ENCODE peak calls at places on chromosome 11, in ten cellular contexts. N is sigmoid colon, Y is stomach, F is A549, M is prostate gland, E is heart left ventricle, V is K562, J is ovary, G is gastrocnemius medialis, K is adrenal gland. X is an unnamed sample. For H3K4me1, the result is how much of the 10 kb centered on the place peaks cover.

GRCh38 chr11:31412946-31413345 is 43.3 kb downstream of the DNAJC24 start:
- DNase-seq in N (no peak), Y (no peak), F (no peak), M (no peak), E (no peak), V (no peak), J (no peak), G (no peak), K (no peak), X (no peak)

GRCh38 chr11:133679896-133680295 is 147.6 kb upstream of the OPCML start:
- DNase-seq in N (no peak), Y (no peak), F (no peak), M (no peak), E (no peak), V (no peak), J (no peak), G (no peak), K (no peak), X (no peak)

GRCh38 chr11:114317738-114318137 is 21.5 kb downstream of the NNMT start:
- DNase-seq in N (no peak), Y (no peak), F (peak), M (no peak), E (peak), V (no peak), J (peak), G (no peak), K (no peak), X (no peak)

GRCh38 chr11:125173027-125173426 is 8.5 kb downstream of the PKNOX2 start:
- DNase-seq in N (peak), Y (no peak), F (no peak), M (no peak), E (no peak), V (no peak), J (no peak), G (no peak), K (no peak), X (no peak)

GRCh38 chr11:68137833-68138232 is 16.6 kb upstream of the CHKA start:
- DNase-seq in N (peak), Y (no peak), F (no peak), M (no peak), E (no peak), V (no peak), J (no peak), G (no peak), K (peak), X (no peak)

GRCh38 chr11:44619931-44620725 is 54.7 kb downstream of the CD82 start:
- DNase-seq in N (peak), Y (peak), F (no peak), M (no peak), E (peak), V (no peak), J (peak), G (peak), K (peak), X (peak)

GRCh38 chr11:128451651-128452470 is 135.5 kb downstream of the ETS1 start:
- DNase-seq in N (peak), Y (peak), F (no peak), M (no peak), E (peak), V (no peak), J (peak), G (no peak), K (peak), X (peak)

GRCh38 chr11:35390737-35391682 is 28.3 kb downstream of the SLC1A2 start:
- DNase-seq in N (no peak), Y (peak), F (peak), M (peak), E (no peak), V (no peak), J (no peak), G (no peak), K (peak), X (peak)

GRCh38 chr11:132139181-132139580 is 768.8 kb downstream of the NTM start:
- DNase-seq in N (no peak), Y (no peak), F (no peak), M (no peak), E (no peak), V (no peak), J (no peak), G (no peak), K (no peak), X (no peak)

GRCh38 chr11:47980907-47981621 is 705 bp downstream of the PTPRJ start:
- DNase-seq in N (peak), Y (peak), F (peak), M (no peak), E (peak), V (peak), J (peak), G (peak), K (peak), X (peak)

GRCh38 chr11:1771700-1772099 is 8.0 kb upstream of the CTSD start:
- DNase-seq in N (peak), Y (peak), F (peak), M (no peak), E (peak), V (no peak), J (no peak), G (peak), K (peak), X (no peak)

GRCh38 chr11:933002-933820 is 7.5 kb downstream of the AP2A2 start:
- DNase-seq in N (no peak), Y (no peak), F (no peak), M (no peak), E (no peak), V (no peak), J (no peak), G (no peak), K (no peak), X (no peak)

GRCh38 chr11:71458146-71459070 is 5.4 kb downstream of the NADSYN1 start:
- DNase-seq in N (no peak), Y (no peak), F (no peak), M (no peak), E (no peak), V (no peak), J (no peak), G (no peak), K (no peak), X (peak)

DNA sequence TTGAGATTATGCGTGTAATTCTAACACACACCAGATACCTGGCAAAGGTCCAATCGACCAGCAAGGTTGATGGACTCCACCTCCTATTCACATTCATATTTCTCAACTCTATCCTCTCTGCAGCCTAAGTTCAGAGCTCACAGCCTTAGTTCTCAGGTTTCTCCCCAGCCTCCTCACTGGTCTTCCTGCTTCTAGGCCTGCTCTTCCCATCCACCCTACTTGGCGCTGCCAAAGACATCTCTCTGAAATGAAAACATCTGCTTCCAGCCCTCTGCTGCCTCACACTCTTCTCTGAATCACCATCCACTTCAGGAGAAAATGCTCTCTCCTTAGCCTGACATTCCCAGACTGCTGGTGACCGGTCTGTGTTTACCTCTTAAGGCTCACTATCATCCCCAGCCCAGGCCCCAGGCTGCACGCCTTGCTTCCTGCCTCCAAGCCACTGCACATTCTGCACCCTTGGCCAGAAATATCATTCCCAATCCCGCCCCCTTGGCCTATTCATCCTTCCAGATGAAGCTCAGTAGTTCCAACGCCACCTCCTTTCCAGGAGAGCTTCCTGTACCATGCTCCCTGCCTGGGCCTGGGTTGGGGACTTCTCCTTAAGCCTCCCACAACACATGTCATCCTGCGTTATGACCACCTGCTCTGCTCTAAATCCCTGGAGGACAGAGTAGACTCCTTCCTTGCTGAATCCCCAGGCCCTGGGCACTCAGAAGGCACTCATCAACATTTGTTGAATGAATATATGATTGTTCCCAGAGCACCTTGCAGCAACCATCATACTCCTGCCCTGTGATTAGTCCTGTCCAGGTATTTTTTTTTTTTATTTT is 3.5 kb downstream of the ARRB1 start:
- DNase-seq in N (peak), Y (no peak), F (no peak), M (no peak), E (no peak), V (no peak), J (peak), G (no peak), K (no peak), X (no peak)
- TF ChIP-seq POLR2A in N (no peak), Y (no peak), F (no peak), M (no peak), E (no peak), V (no peak), J (no peak), G (no peak), K (no peak), X (no peak)

GRCh38 chr11:80505771-80506170 is 1064.9 kb upstream of the TENM4 start:
- DNase-seq in N (no peak), Y (no peak), F (no peak), M (no peak), E (no peak), V (no peak), J (no peak), G (no peak), K (no peak), X (no peak)
- H3K4me1 ChIP-seq in N (under half), Y (under half), F (under half), M (under half), E (under half), V (under half), J (under half), G (under half), K (under half), X (under half)

GRCh38 chr11:63849691-63850090 is 10.8 kb downstream of the MARK2 start:
- DNase-seq in N (no peak), Y (no peak), F (no peak), M (no peak), E (no peak), V (no peak), J (no peak), G (no peak), K (no peak), X (no peak)

GRCh38 chr11:63851354-63851753 is 12.4 kb downstream of the MARK2 start:
- DNase-seq in N (no peak), Y (no peak), F (no peak), M (no peak), E (no peak), V (no peak), J (no peak), G (no peak), K (no peak), X (no peak)

GRCh38 chr11:63847363-63847762 is 8.5 kb downstream of the MARK2 start:
- DNase-seq in N (no peak), Y (peak), F (no peak), M (peak), E (no peak), V (no peak), J (no peak), G (no peak), K (peak), X (no peak)

GRCh38 chr11:63854696-63855095 is 15.8 kb downstream of the MARK2 start:
- DNase-seq in N (no peak), Y (no peak), F (no peak), M (no peak), E (no peak), V (no peak), J (no peak), G (no peak), K (no peak), X (no peak)

DNA sequence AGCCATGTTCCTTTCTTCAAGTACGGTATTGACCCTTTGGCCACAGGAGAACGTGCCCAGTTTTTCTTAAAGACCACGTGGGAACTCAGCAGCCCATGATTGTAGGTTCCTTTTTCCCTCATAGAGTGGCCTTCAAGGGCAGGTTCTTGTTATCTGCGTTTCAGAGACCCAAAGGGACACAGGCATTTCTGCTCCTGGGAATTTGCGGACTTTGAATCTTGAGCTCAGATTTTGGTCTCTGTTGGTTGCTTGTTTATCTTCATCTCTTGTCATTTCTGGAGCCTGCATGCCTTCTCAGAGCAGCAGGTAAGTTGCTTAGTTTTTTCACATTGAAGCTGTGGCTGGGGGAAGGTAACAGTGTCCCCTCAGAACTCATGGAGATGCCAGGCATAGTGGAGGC is 12.0 kb downstream of the MARK2 start:
- DNase-seq in N (no peak), Y (no peak), F (no peak), M (no peak), E (no peak), V (no peak), J (no peak), G (no peak), K (no peak), X (peak)
- H3K4me3 ChIP-seq in N (no peak), Y (no peak), F (no peak), M (no peak), E (no peak), V (no peak), J (no peak), G (no peak), K (no peak), X (no peak)

GRCh38 chr11:108593214-108593909 is at the start of gene EXPH5:
- DNase-seq in N (peak), Y (peak), F (peak), M (peak), E (peak), V (peak), J (peak), G (peak), K (peak), X (peak)
- TF ChIP-seq POLR2A in N (peak), Y (no peak), F (no peak), M (peak), E (no peak), V (peak), J (no peak), G (no peak), K (peak), X (peak)

DNA sequence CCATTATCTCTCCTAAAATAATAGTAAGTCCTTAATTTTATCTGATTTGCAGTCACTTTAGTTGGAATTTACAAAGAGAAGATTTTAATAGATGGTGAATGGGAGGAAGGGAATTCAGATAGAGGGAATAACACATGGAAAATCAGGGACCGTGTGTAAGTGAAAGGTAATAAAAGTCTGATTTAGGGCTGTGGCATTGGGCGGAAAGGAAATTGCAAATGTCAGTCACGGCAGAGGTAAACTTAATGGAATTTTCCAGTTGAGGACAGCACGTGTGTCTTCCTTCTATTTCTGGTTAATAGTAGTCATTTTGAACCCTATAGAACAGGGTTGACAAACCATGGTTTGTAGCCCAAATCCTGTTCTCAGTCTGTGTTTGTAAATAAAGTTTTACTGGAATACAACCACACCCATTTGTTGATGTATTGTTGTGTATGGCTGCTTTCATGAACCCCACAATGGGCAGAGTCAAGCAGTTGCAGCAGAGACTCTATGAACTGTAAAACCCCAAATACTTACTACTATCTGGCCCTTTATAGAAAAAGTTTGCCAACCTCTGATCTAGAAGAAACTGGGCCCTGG is 34.1 kb downstream of the PACS1 start:
- DNase-seq in N (no peak), Y (no peak), F (no peak), M (no peak), E (no peak), V (no peak), J (no peak), G (no peak), K (no peak), X (no peak)
- H3K4me1 ChIP-seq in N (under half), Y (under half), F (half or more), M (under half), E (under half), V (under half), J (under half), G (under half), K (under half), X (under half)

DNA sequence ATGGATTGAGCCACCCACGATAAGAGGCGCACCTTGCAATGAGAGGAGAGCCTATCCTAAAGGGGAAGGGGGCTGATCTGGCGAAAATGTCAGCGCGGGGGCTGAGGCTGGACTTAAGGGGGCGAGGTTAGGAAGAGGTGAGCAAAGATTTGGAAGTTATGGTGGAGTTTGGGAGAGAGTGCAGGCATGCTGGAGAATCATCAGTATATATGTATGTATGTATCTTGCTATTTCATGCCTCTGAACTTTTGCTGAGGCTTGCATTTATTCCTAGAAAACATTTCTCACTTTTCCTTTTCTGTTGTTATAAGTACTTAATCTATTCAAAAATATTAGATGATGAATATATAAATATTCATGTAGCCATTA is 17.2 kb upstream of the THRSP start:
- DNase-seq in N (no peak), Y (no peak), F (no peak), M (no peak), E (no peak), V (no peak), J (no peak), G (no peak), K (no peak), X (no peak)
- H3K4me3 ChIP-seq in N (peak), Y (no peak), F (no peak), M (no peak), E (no peak), V (no peak), J (no peak), G (peak), K (no peak), X (no peak)

X was measured in right lobe of liver.